ENCODE peak calls at places on chromosomes 5 and 9, in six cellular contexts. R is M059J, D is left lobe of liver, U is fibroblast of the aortic adventitia, J is AG09319, G is T1000. Z is an unnamed sample.

GRCh38 chr9:38316166-38316765 is 76.2 kb upstream of the ALDH1B1 start:
- DNase-seq in R (no peak), D (no peak), U (no peak), J (no peak), G (no peak), Z (no peak)

GRCh38 chr5:127294829-127295228 is 4.2 kb downstream of the MEGF10 start:
- DNase-seq in R (peak), D (no peak), U (no peak), J (no peak), G (no peak), Z (no peak)

GRCh38 chr5:97434021-97434420 is 251.0 kb upstream of the RIOK2 start:
- DNase-seq in R (no peak), D (no peak), U (no peak), J (no peak), G (no peak), Z (no peak)

GRCh38 chr5:54311178-54311811 is 922 bp upstream of the ARL15 start:
- DNase-seq in R (peak), D (no peak), U (peak), J (no peak), G (no peak), Z (no peak)

GRCh38 chr5:23305055-23305454 is 202.4 kb upstream of the PRDM9 start:
- DNase-seq in R (no peak), D (no peak), U (no peak), J (no peak), G (no peak), Z (no peak)

GRCh38 chr5:141121563-141121962 is at the start of gene PCDHB4:
- DNase-seq in R (no peak), D (no peak), U (no peak), J (no peak), G (no peak), Z (no peak)

GRCh38 chr5:120252839-120253238 is 211.3 kb upstream of the PRR16 start:
- DNase-seq in R (peak), D (no peak), U (no peak), J (no peak), G (no peak), Z (no peak)

GRCh38 chr5:149860801-149861322 is 83.7 kb downstream of the PDE6A start:
- DNase-seq in R (peak), D (no peak), U (no peak), J (no peak), G (no peak), Z (no peak)

GRCh38 chr9:92620870-92621269 is 49.1 kb downstream of the IPPK start:
- DNase-seq in R (no peak), D (peak), U (no peak), J (no peak), G (no peak), Z (no peak)

GRCh38 chr5:160165137-160166068 is 46.2 kb upstream of the PWWP2A start:
- DNase-seq in R (peak), D (peak), U (peak), J (peak), G (peak), Z (peak)

GRCh38 chr9:108850293-108850897 is 5.4 kb downstream of the ACTL7B start:
- DNase-seq in R (peak), D (no peak), U (peak), J (no peak), G (no peak), Z (no peak)

GRCh38 chr9:5326893-5327548 is 12.7 kb downstream of the RLN1 start:
- DNase-seq in R (no peak), D (no peak), U (no peak), J (no peak), G (no peak), Z (no peak)

GRCh38 chr9:84277646-84278045 is 62.9 kb downstream of the SLC28A3 start:
- DNase-seq in R (peak), D (no peak), U (no peak), J (no peak), G (no peak), Z (no peak)

GRCh38 chr9:112124156-112124555 is 50.9 kb downstream of the SUSD1 start:
- DNase-seq in R (no peak), D (no peak), U (no peak), J (no peak), G (no peak), Z (no peak)

GRCh38 chr5:113271753-113272454 is 162.9 kb downstream of the TSSK1B start:
- DNase-seq in R (no peak), D (no peak), U (peak), J (no peak), G (no peak), Z (no peak)

GRCh38 chr9:79054500-79054899 is 517.3 kb upstream of the TLE4 start:
- DNase-seq in R (peak), D (no peak), U (no peak), J (no peak), G (no peak), Z (no peak)

GRCh38 chr9:4796988-4797956 is 4.5 kb downstream of the RCL1 start:
- DNase-seq in R (peak), D (no peak), U (peak), J (no peak), G (no peak), Z (no peak)

GRCh38 chr9:97990259-97990658 is 7.1 kb downstream of the ANP32B start:
- DNase-seq in R (peak), D (no peak), U (peak), J (no peak), G (no peak), Z (peak)

GRCh38 chr9:133238272-133238850 is 29.3 kb upstream of the OBP2B start:
- DNase-seq in R (no peak), D (peak), U (no peak), J (no peak), G (no peak), Z (peak)

GRCh38 chr5:153896701-153897100 is 142.0 kb downstream of the FAM114A2 start:
- DNase-seq in R (peak), D (no peak), U (peak), J (no peak), G (no peak), Z (no peak)

GRCh38 chr5:78593465-78593864 is 55.1 kb downstream of the LHFPL2 start:
- DNase-seq in R (no peak), D (no peak), U (no peak), J (no peak), G (no peak), Z (no peak)

GRCh38 chr5:13558408-13558807 is 386.1 kb downstream of the DNAH5 start:
- DNase-seq in R (no peak), D (no peak), U (no peak), J (no peak), G (no peak), Z (no peak)

GRCh38 chr5:136560111-136560510 is 194.8 kb upstream of the TRPC7 start:
- DNase-seq in R (no peak), D (no peak), U (no peak), J (no peak), G (no peak), Z (no peak)

GRCh38 chr9:85056203-85056572 is 386.7 kb downstream of the NTRK2 start:
- DNase-seq in R (no peak), D (no peak), U (no peak), J (no peak), G (no peak), Z (no peak)

GRCh38 chr5:73998496-73998895 is 372.5 kb downstream of the ARHGEF28 start:
- DNase-seq in R (no peak), D (no peak), U (peak), J (no peak), G (no peak), Z (no peak)

GRCh38 chr5:141637266-141637692 is 482 bp downstream of the RELL2 start:
- DNase-seq in R (no peak), D (no peak), U (no peak), J (no peak), G (no peak), Z (no peak)

GRCh38 chr9:131420913-131421312 is 27.0 kb downstream of the PRRC2B start:
- DNase-seq in R (peak), D (peak), U (peak), J (no peak), G (peak), Z (no peak)

GRCh38 chr5:180787025-180787424 is 15.6 kb downstream of the MGAT1 start:
- DNase-seq in R (no peak), D (no peak), U (no peak), J (no peak), G (no peak), Z (no peak)

GRCh38 chr5:88829053-88829452 is 53.9 kb downstream of the MEF2C start:
- DNase-seq in R (peak), D (no peak), U (peak), J (no peak), G (no peak), Z (no peak)

GRCh38 chr9:99561435-99562262 is 260.0 kb upstream of the NR4A3 start:
- DNase-seq in R (no peak), D (no peak), U (no peak), J (no peak), G (no peak), Z (no peak)

GRCh38 chr5:77709993-77710392 is 66.1 kb downstream of the TBCA start:
- DNase-seq in R (no peak), D (no peak), U (no peak), J (no peak), G (no peak), Z (no peak)

GRCh38 chr5:57069115-57069835 is 104.6 kb upstream of the GPBP1 start:
- DNase-seq in R (no peak), D (no peak), U (no peak), J (no peak), G (no peak), Z (no peak)

GRCh38 chr5:164204338-164204946 is 699.0 kb downstream of the MAT2B start:
- DNase-seq in R (peak), D (no peak), U (peak), J (no peak), G (no peak), Z (no peak)